ENCODE peak calls at places on chromosomes 12 and 14, in nine cellular contexts. B, F, T, E, Q, W, L, N and H are unnamed samples.

GRCh38 chr14:89625208-89625987 is 208.4 kb upstream of the FOXN3 start:
- DNase-seq in B (no peak), F (peak; percentile 29), T (peak; percentile 29), E (no peak), Q (no peak), W (no peak), L (peak; percentile 15), N (no peak), H (no peak)

GRCh38 chr14:23067847-23068791 is 10.8 kb upstream of the CDH24 start:
- DNase-seq in B (no peak), F (no peak), T (no peak), E (no peak), Q (no peak), W (no peak), L (no peak), N (no peak), H (no peak)

GRCh38 chr12:130254476-130255276 is 83.0 kb upstream of the PIWIL1 start:
- DNase-seq in B (no peak), F (peak; percentile 20), T (no peak), E (no peak), Q (no peak), W (no peak), L (no peak), N (no peak), H (no peak)

GRCh38 chr14:99660794-99661193 is 15.9 kb downstream of the HHIPL1 start:
- DNase-seq in B (no peak), F (no peak), T (no peak), E (no peak), Q (no peak), W (no peak), L (no peak), N (no peak), H (no peak)

GRCh38 chr12:31832740-31833540 is 104.1 kb upstream of the AMN1 start:
- DNase-seq in B (no peak), F (no peak), T (no peak), E (no peak), Q (peak; percentile 13), W (no peak), L (no peak), N (no peak), H (no peak)

GRCh38 chr14:101286271-101287018 is 274.9 kb upstream of the DIO3 start:
- DNase-seq in B (no peak), F (no peak), T (no peak), E (no peak), Q (no peak), W (no peak), L (no peak), N (no peak), H (no peak)

GRCh38 chr12:100681074-100681473 is 107.6 kb downstream of the GAS2L3 start:
- DNase-seq in B (no peak), F (no peak), T (no peak), E (no peak), Q (no peak), W (no peak), L (no peak), N (no peak), H (no peak)

GRCh38 chr14:104361101-104361591 is 218.4 kb upstream of the C14orf180 start:
- DNase-seq in B (no peak), F (no peak), T (no peak), E (no peak), Q (no peak), W (no peak), L (no peak), N (no peak), H (no peak)

GRCh38 chr12:55723516-55724225 is 3.5 kb downstream of the RDH5 start:
- DNase-seq in B (no peak), F (no peak), T (peak; percentile 16), E (no peak), Q (no peak), W (no peak), L (no peak), N (peak; percentile 15), H (no peak)

GRCh38 chr12:44127966-44128365 is 292.1 kb downstream of the TMEM117 start:
- DNase-seq in B (no peak), F (peak; percentile 47), T (no peak), E (no peak), Q (no peak), W (no peak), L (no peak), N (no peak), H (no peak)

GRCh38 chr14:89134640-89135039 is 282.4 kb downstream of the FOXN3 start:
- DNase-seq in B (no peak), F (no peak), T (no peak), E (no peak), Q (no peak), W (no peak), L (no peak), N (no peak), H (no peak)

GRCh38 chr12:27332407-27333310 is at the start of gene BMAL2:
- DNase-seq in B (peak; percentile 75), F (peak; percentile 85), T (peak; percentile 35), E (peak; percentile 71), Q (peak; percentile 12), W (no peak), L (peak; percentile 37), N (no peak), H (peak; percentile 26)

GRCh38 chr14:30980980-30981379 is 44.5 kb upstream of the AP4S1 start:
- DNase-seq in B (no peak), F (no peak), T (no peak), E (no peak), Q (no peak), W (no peak), L (no peak), N (no peak), H (no peak)

GRCh38 chr12:34033628-34034296 is 11.5 kb downstream of the ALG10 start:
- DNase-seq in B (no peak), F (peak; percentile 27), T (no peak), E (peak; percentile 44), Q (no peak), W (no peak), L (peak; percentile 70), N (no peak), H (no peak)
- TF ChIP-seq CTCF in B (peak; percentile 50), F (peak; percentile 62), T (peak; percentile 58), E (peak; percentile 55), Q (peak; percentile 77), W (no peak), L (peak; percentile 46), N (peak; percentile 79), H (peak; percentile 40)

GRCh38 chr14:103141117-103141796 is 18.0 kb downstream of the TNFAIP2 start:
- DNase-seq in B (no peak), F (peak; percentile 73), T (no peak), E (peak; percentile 60), Q (peak; percentile 17), W (no peak), L (peak; percentile 65), N (peak; percentile 84), H (peak; percentile 74)
- TF ChIP-seq CTCF in B (peak; percentile 21), F (peak; percentile 67), T (peak; percentile 60), E (peak; percentile 84), Q (no peak), W (peak; percentile 62), L (peak; percentile 91), N (peak; percentile 99), H (peak; percentile 63)

DNA sequence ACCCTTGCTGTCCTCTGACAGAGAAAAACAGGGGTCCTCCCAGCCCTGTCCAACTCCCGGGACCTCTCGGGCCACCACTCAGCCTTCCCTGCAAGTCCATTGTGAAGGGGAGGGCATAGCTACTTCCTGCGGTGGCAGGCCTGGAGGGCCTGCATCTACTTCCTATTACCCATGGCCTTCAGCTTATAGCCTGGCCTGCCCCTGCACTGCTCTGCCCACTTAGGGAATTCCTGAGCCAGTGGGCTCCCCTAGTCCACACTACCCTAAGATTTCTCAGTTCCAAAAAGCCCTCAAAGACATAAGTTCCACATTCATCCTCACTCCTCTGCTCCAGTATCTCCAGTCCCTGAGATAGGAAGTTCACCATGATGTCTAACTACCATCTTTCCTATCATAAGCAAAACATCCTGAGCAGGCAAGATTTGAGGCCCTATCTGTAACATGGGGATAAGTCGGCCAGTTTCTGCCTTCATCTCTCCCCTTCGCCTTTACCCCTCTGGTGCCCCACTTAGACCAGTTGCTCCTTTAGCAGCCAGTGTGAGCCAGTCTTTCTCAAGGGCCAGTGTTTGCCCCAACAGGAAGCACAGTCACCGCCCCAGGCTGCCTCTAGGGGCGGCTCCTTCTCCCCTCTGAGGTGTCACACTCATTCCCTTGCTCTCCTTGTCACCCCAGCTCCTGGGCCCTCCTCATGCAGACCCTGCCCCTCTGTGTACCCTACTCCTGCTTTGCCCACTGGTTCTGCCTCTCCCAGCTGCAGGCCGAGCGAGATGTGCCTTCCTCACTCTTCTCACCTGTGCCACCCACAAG is 10.9 kb downstream of the HDAC7 start:
- DNase-seq in B (no peak), F (peak; percentile 20), T (no peak), E (no peak), Q (peak; percentile 52), W (no peak), L (peak; percentile 58), N (no peak), H (no peak)
- TF ChIP-seq CTCF in B (no peak), F (peak; percentile 14), T (no peak), E (peak; percentile 24), Q (no peak), W (peak; percentile 11), L (peak; percentile 36), N (no peak), H (no peak)

DNA sequence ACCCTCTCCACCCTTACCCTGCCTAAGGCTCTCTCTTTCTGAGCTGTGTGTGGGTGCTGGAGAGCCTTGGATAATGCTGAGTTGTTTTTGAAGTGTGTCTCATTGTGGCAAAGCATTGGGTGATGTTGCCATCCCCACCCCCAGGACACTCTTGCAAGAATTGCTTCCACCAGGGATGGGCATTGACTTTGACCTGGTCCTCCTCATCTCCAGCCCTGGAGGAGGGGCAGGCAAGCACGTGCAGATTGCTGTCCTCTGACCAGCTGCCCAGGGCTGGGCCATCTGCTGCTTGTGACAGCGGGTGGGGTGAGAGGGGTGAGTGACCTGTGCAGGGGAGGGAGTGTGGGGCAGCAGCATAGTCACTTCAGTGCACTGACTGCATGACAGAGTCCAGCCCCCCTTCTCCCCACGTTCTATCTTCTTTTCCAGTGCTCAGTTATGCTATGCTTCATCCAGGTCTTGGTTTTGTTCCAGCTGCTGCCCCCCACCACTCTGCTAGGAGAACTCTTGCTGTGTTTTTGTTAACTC is 26.2 kb downstream of the SUSD6 start:
- DNase-seq in B (peak; percentile 23), F (peak; percentile 56), T (peak; percentile 59), E (peak; percentile 64), Q (no peak), W (no peak), L (no peak), N (no peak), H (no peak)
- TF ChIP-seq CTCF in B (no peak), F (no peak), T (no peak), E (no peak), Q (no peak), W (no peak), L (no peak), N (no peak), H (no peak)